ENCODE peak calls at places on chromosomes 5 and 9, in six cellular contexts. One of them, this sample, is unnamed.

GRCh38 chr5:125198270-125198974 is 452.0 kb upstream of the ZNF608 start:
- DNase-seq in K562: no peak
- DNase-seq in HepG2: no peak
- DNase-seq in GM12878: no peak
- DNase-seq in endothelial cell of umbilical vein: peak; percentile 79
- DNase-seq in A549: no peak
- DNase-seq in this sample: no peak

GRCh38 chr5:176608937-176609723 is 826 bp downstream of the GPRIN1 start:
- DNase-seq in endothelial cell of umbilical vein: no peak
- DNase-seq in K562: no peak
- DNase-seq in A549: no peak
- DNase-seq in HepG2: no peak
- DNase-seq in GM12878: no peak
- DNase-seq in this sample: no peak

GRCh38 chr5:143399616-143400540 is 3.6 kb downstream of the NR3C1 start:
- DNase-seq in HepG2: no peak
- DNase-seq in GM12878: no peak
- DNase-seq in K562: no peak
- DNase-seq in A549: no peak
- DNase-seq in endothelial cell of umbilical vein: no peak
- DNase-seq in this sample: no peak

GRCh38 chr9:98886691-98887229 is 56.9 kb upstream of the COL15A1 start:
- DNase-seq in A549: no peak
- DNase-seq in HepG2: no peak
- DNase-seq in GM12878: no peak
- DNase-seq in K562: peak; percentile 25
- DNase-seq in endothelial cell of umbilical vein: peak; percentile 26
- DNase-seq in this sample: no peak

GRCh38 chr9:29830815-29831214 is 2257.5 kb upstream of the C9orf72 start:
- DNase-seq in GM12878: no peak
- DNase-seq in A549: peak; percentile 41
- DNase-seq in endothelial cell of umbilical vein: no peak
- DNase-seq in HepG2: peak; percentile 43
- DNase-seq in K562: no peak
- DNase-seq in this sample: peak; percentile 58

GRCh38 chr5:77369566-77369965 is 122.5 kb downstream of the WDR41 start:
- DNase-seq in endothelial cell of umbilical vein: no peak
- DNase-seq in A549: no peak
- DNase-seq in GM12878: no peak
- DNase-seq in K562: no peak
- DNase-seq in HepG2: no peak
- DNase-seq in this sample: no peak

GRCh38 chr9:137129456-137130175 is 9.3 kb upstream of the GRIN1 start:
- DNase-seq in A549: peak; percentile 95
- DNase-seq in endothelial cell of umbilical vein: peak; percentile 92
- DNase-seq in GM12878: peak; percentile 75
- DNase-seq in HepG2: peak; percentile 81
- DNase-seq in K562: peak; percentile 88
- DNase-seq in this sample: peak; percentile 94

GRCh38 chr5:74199436-74200210 is 440.9 kb downstream of the ENC1 start:
- DNase-seq in K562: no peak
- DNase-seq in endothelial cell of umbilical vein: no peak
- DNase-seq in HepG2: no peak
- DNase-seq in GM12878: no peak
- DNase-seq in A549: peak; percentile 18
- DNase-seq in this sample: no peak

GRCh38 chr5:147332643-147333042 is 97.8 kb downstream of the STK32A start:
- DNase-seq in endothelial cell of umbilical vein: no peak
- DNase-seq in GM12878: peak; percentile 32
- DNase-seq in K562: no peak
- DNase-seq in A549: no peak
- DNase-seq in HepG2: no peak
- DNase-seq in this sample: no peak

GRCh38 chr5:132742626-132743025 is 4.6 kb upstream of the CCNI2 start:
- DNase-seq in A549: no peak
- DNase-seq in K562: no peak
- DNase-seq in HepG2: no peak
- DNase-seq in endothelial cell of umbilical vein: no peak
- DNase-seq in GM12878: no peak
- DNase-seq in this sample: no peak

GRCh38 chr9:35051069-35051967 is 21.1 kb downstream of the VCP start:
- DNase-seq in K562: peak; percentile 50
- DNase-seq in endothelial cell of umbilical vein: peak; percentile 56
- DNase-seq in GM12878: no peak
- DNase-seq in A549: peak; percentile 52
- DNase-seq in HepG2: peak; percentile 45
- DNase-seq in this sample: peak; percentile 81

GRCh38 chr5:142803428-142804111 is 33.4 kb downstream of the ARHGAP26 start:
- DNase-seq in GM12878: no peak
- DNase-seq in A549: peak; percentile 94
- DNase-seq in HepG2: no peak
- DNase-seq in K562: no peak
- DNase-seq in endothelial cell of umbilical vein: peak; percentile 68
- DNase-seq in this sample: peak; percentile 87

GRCh38 chr9:87275039-87275725 is 222.5 kb upstream of the DAPK1 start:
- DNase-seq in K562: no peak
- DNase-seq in endothelial cell of umbilical vein: no peak
- DNase-seq in HepG2: no peak
- DNase-seq in A549: no peak
- DNase-seq in GM12878: no peak
- DNase-seq in this sample: no peak

GRCh38 chr9:131503626-131504465 is 1.1 kb downstream of the POMT1 start:
- DNase-seq in K562: peak; percentile 48
- DNase-seq in A549: peak; percentile 31
- DNase-seq in GM12878: no peak
- DNase-seq in HepG2: peak; percentile 32
- DNase-seq in endothelial cell of umbilical vein: peak; percentile 34
- DNase-seq in this sample: peak; percentile 78

GRCh38 chr5:179334017-179334765 is 11.1 kb downstream of the ADAMTS2 start:
- DNase-seq in K562: no peak
- DNase-seq in HepG2: no peak
- DNase-seq in A549: no peak
- DNase-seq in GM12878: no peak
- DNase-seq in endothelial cell of umbilical vein: no peak
- DNase-seq in this sample: no peak

GRCh38 chr9:91465420-91465819 is 41.8 kb upstream of the NFIL3 start:
- DNase-seq in A549: no peak
- DNase-seq in endothelial cell of umbilical vein: no peak
- DNase-seq in K562: no peak
- DNase-seq in HepG2: no peak
- DNase-seq in GM12878: no peak
- DNase-seq in this sample: no peak

GRCh38 chr5:9046756-9047481 is 499.0 kb downstream of the SEMA5A start:
- DNase-seq in K562: no peak
- DNase-seq in GM12878: no peak
- DNase-seq in endothelial cell of umbilical vein: peak; percentile 55
- DNase-seq in HepG2: no peak
- DNase-seq in A549: no peak
- DNase-seq in this sample: no peak

GRCh38 chr5:91797581-91797980 is 414.5 kb upstream of the ARRDC3 start:
- DNase-seq in K562: no peak
- DNase-seq in A549: no peak
- DNase-seq in endothelial cell of umbilical vein: no peak
- DNase-seq in HepG2: no peak
- DNase-seq in GM12878: no peak
- DNase-seq in this sample: no peak

GRCh38 chr5:176575066-176575465 is 25.9 kb downstream of the CDHR2 start:
- DNase-seq in HepG2: no peak
- DNase-seq in GM12878: no peak
- DNase-seq in K562: no peak
- DNase-seq in A549: no peak
- DNase-seq in endothelial cell of umbilical vein: no peak
- DNase-seq in this sample: no peak

DNA sequence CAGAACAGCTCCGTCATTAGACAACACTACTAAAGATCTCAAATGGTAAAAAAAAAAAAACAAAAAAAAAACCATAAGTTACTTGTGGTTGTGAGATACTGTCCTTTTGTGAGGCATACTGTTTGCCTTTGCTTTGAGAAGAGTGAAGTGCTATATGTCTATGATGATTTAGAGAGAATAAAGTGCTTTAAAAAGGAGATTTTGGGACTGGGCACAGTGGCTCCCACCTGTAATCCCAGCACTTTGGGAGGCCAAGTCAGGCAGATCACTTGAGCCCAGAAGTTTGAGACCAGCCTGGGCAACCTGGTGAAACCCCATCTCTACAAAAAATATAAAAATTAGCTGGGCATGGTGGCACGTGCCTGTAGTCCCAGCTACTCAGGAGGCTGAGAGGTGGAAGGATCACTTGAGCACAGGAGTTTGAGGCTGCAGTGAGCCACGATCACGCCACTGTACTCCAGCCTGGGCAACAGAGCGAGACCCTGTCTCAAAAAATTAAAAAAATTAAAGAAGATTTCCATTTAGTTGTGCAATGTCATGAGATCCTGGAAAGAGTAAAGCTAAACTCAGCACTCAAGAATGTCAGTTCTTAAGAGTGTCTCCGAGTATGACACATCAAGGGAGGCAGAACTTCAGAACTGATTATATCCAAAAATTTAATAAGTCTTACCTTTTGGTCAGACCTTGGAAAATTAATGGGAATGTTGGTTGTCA is 87.3 kb downstream of the PRDM6 start:
- DNase-seq in endothelial cell of umbilical vein: no peak
- DNase-seq in A549: no peak
- DNase-seq in GM12878: no peak
- DNase-seq in HepG2: no peak
- DNase-seq in K562: no peak
- DNase-seq in this sample: no peak
- TF ChIP-seq MYC in endothelial cell of umbilical vein: no peak
- TF ChIP-seq MYC in A549: no peak
- TF ChIP-seq MYC in GM12878: no peak
- TF ChIP-seq MYC in HepG2: no peak
- TF ChIP-seq MYC in K562: no peak
- TF ChIP-seq MYC in this sample: no peak

DNA sequence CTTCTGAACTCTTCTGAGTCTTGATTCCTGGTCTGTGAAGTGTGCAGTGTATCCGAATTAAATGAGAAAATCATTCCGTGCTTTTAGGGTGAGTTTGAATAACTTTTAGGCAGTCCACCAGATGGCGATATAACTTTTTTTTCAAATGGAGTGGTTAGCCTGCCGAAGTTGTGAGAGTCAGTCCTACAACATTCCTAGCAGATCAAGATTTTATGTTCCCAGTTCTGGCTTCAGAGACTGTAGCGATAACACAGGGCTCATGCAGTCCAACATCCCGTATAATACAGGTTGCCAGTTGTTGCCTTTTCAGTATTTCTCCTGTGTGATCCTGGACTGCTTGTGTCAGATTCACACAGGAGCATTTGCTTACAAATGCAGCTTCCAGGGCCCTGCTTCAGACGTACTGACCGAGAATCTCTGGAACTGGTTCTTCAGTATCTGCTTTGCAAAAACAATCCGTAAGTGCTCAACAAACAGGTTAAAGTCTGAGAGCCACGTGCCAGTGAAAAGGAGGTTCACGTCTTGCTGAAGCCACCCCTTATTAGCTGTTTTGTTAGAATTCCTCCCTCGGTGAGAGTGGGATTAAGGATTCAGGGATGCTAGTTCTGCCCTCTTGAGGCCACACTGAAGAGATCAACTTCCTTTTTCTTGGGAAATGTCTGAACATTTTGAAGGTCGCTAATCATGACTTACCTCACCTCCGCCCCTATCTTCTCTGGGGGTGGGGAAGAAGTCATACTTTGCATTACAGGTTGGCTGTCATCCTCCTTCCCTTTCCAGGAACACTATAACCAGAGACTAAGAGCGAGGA is 22.8 kb downstream of the SMIM3 start:
- DNase-seq in endothelial cell of umbilical vein: peak; percentile 80
- DNase-seq in K562: peak; percentile 41
- DNase-seq in A549: peak; percentile 71
- DNase-seq in GM12878: no peak
- DNase-seq in HepG2: peak; percentile 62
- DNase-seq in this sample: peak; percentile 66
- TF ChIP-seq MAX in endothelial cell of umbilical vein: no peak
- TF ChIP-seq MAX in K562: no peak
- TF ChIP-seq MAX in A549: no peak
- TF ChIP-seq MAX in GM12878: no peak
- TF ChIP-seq MAX in HepG2: no peak
- TF ChIP-seq MAX in this sample: no peak

DNA sequence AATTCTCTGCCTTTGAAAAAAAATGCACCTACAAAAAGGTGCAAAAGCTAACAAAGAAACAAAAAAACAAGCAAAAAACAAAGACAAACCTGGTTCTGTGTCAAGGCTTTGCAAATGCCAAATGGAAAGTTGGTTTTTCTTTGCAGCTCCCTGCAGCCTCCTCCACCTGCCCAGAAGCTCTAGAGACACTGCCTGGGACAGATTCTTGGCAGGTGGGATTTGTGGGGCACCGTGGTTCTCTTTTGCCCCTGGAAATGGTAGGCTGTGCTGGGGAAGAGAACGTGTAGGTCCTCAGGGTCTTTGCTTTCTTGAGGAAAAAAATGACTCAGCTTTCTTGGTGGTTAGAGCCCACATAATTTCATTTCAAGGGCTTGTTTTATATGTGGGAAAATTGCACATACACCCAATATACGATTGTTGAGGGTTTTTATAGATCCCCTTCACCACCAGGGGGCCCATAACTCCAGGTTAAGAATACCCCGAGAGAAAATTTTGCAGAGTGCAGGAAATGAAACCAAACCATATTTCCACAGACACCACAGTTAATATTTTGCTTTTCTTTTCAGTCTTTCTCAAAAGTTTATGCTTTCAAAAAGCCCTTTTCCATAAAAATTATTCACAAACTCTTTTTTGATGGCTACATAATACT is 58.7 kb downstream of the NXNL2 start:
- DNase-seq in GM12878: peak; percentile 20
- DNase-seq in HepG2: peak; percentile 46
- DNase-seq in K562: peak; percentile 36
- DNase-seq in endothelial cell of umbilical vein: peak; percentile 39
- DNase-seq in A549: peak; percentile 57
- DNase-seq in this sample: peak; percentile 74
- TF ChIP-seq MYC in GM12878: no peak
- TF ChIP-seq MYC in HepG2: no peak
- TF ChIP-seq MYC in K562: no peak
- TF ChIP-seq MYC in endothelial cell of umbilical vein: no peak
- TF ChIP-seq MYC in A549: no peak
- TF ChIP-seq MYC in this sample: no peak

DNA sequence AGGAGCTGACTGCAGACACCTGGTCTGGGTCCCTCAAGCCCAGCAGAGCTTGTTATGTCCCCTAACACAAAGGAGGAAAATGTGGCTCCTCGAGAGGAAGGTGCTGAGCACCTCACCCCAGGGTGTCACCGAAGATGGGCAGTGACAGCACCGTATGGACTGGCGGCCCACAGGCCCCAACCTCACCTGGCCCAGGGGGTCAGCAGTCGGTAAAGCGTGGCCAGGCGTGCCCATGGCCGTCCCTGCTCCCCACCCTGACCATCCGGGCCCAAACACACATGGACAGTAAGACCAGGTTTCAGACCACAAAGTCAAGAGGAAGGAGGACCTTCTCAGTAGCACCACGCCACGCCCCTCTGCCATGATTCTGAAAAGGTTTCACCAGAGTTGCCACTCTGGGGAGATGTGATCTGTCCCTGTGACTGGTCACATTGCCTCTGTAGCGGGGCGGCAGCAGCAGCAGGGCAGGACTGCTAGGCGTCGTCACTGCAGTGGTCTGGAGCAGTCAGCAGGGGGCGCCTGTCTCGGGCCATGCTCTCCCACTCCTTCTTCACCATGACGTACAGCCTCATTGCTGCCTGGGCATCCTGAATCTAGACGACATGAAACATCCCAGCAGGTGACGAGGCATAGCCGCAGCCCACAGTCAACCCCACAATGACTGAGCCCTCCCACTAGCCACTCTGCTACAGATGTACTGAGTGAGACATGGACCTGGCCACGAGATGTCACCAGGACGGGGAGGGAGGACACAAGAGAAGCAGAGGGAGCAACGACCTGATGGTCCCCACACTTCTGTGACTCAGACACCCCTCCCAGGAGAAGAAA is 11.1 kb downstream of the REXO4 start:
- DNase-seq in HepG2: peak; percentile 52
- DNase-seq in K562: peak; percentile 67
- DNase-seq in A549: peak; percentile 82
- DNase-seq in GM12878: no peak
- DNase-seq in endothelial cell of umbilical vein: peak; percentile 66
- DNase-seq in this sample: peak; percentile 77
- TF ChIP-seq MAX in HepG2: peak; percentile 44
- TF ChIP-seq MAX in K562: no peak
- TF ChIP-seq MAX in A549: peak; percentile 59
- TF ChIP-seq MAX in GM12878: no peak
- TF ChIP-seq MAX in endothelial cell of umbilical vein: no peak
- TF ChIP-seq MAX in this sample: peak; percentile 43